ENCODE peak calls at places on chromosomes 12 and 14, in eight cellular contexts. E, R, C, F, V, I, G and Y are unnamed samples.
A peak's percentile ranks its signal among the peaks of the same experiment; 100 is the strongest.

GRCh38 chr12:57984629-57985151 is 43.3 kb downstream of the ATP23 start:
- DNase-seq in I (no peak), E (no peak), V (no peak), G (no peak), R (no peak), F (no peak), C (no peak), Y (no peak)

GRCh38 chr12:103840881-103841689 is at the start of gene NT5DC3:
- DNase-seq in E (peak; percentile 89), V (peak; percentile 85), I (peak; percentile 78), F (no peak), C (peak; percentile 85), R (peak; percentile 83), G (peak; percentile 80), Y (peak; percentile 87)

GRCh38 chr12:39692258-39692853 is 72.8 kb upstream of the ABCD2 start:
- DNase-seq in R (no peak), C (no peak), V (no peak), F (no peak), E (peak; percentile 34), I (no peak), G (no peak), Y (no peak)

GRCh38 chr14:72851660-72852059 is 42.2 kb downstream of the DPF3 start:
- DNase-seq in G (no peak), F (no peak), V (no peak), C (no peak), R (no peak), I (no peak), E (no peak), Y (no peak)

GRCh38 chr12:50615534-50616296 is 110.9 kb downstream of the DIP2B start:
- DNase-seq in F (no peak), G (no peak), C (no peak), I (no peak), R (no peak), E (peak; percentile 46), V (no peak), Y (no peak)

GRCh38 chr14:104870368-104871144 is 5.5 kb downstream of the CEP170B start:
- DNase-seq in I (no peak), V (peak; percentile 51), R (peak; percentile 44), E (peak; percentile 20), G (peak; percentile 26), C (peak; percentile 66), F (no peak), Y (peak; percentile 37)

GRCh38 chr12:25904442-25904841 is 54.0 kb upstream of the RASSF8 start:
- DNase-seq in F (no peak), I (no peak), C (no peak), G (no peak), E (peak; percentile 44), R (no peak), V (no peak), Y (no peak)

GRCh38 chr12:9134981-9135628 is 19.4 kb upstream of the A2M start:
- DNase-seq in I (no peak), G (no peak), E (peak; percentile 14), R (no peak), F (no peak), C (no peak), V (peak; percentile 47), Y (no peak)

GRCh38 chr14:95255487-95255886 is 64.2 kb downstream of the CLMN start:
- DNase-seq in R (no peak), C (peak; percentile 36), E (no peak), G (peak; percentile 37), V (peak; percentile 86), I (peak; percentile 58), F (peak; percentile 72), Y (no peak)

GRCh38 chr14:32430326-32430725 is 101.2 kb downstream of the AKAP6 start:
- DNase-seq in E (peak; percentile 85), I (no peak), G (no peak), R (no peak), V (no peak), C (no peak), F (no peak), Y (no peak)

GRCh38 chr12:115697341-115697740 is 580.2 kb downstream of the MED13L start:
- DNase-seq in G (no peak), R (no peak), V (no peak), C (no peak), I (no peak), E (no peak), F (no peak), Y (no peak)

GRCh38 chr12:58529897-58530296 is 390.4 kb downstream of the LRIG3 start:
- DNase-seq in F (no peak), G (no peak), E (peak; percentile 86), C (no peak), R (no peak), I (no peak), V (no peak), Y (no peak)

GRCh38 chr12:4379410-4379809 is at the start of gene FGF23:
- DNase-seq in F (no peak), C (peak; percentile 34), V (no peak), G (no peak), I (peak; percentile 33), R (no peak), E (peak; percentile 10), Y (no peak)

GRCh38 chr14:89241265-89241664 is 175.8 kb downstream of the FOXN3 start:
- DNase-seq in G (no peak), C (no peak), F (no peak), R (no peak), I (no peak), V (no peak), E (no peak), Y (no peak)

GRCh38 chr12:119014368-119014767 is 33.0 kb downstream of the SRRM4 start:
- DNase-seq in G (no peak), E (no peak), V (no peak), C (no peak), F (no peak), R (no peak), I (no peak), Y (no peak)

GRCh38 chr12:53268009-53268636 is at the start of gene ESPL1:
- DNase-seq in E (peak; percentile 71), G (peak; percentile 72), C (peak; percentile 67), V (peak; percentile 80), R (peak; percentile 84), I (peak; percentile 71), F (no peak), Y (peak; percentile 69)

GRCh38 chr14:81435578-81436295 is 35.6 kb upstream of the STON2 start:
- DNase-seq in C (peak; percentile 66), R (peak; percentile 22), F (peak; percentile 49), I (peak; percentile 27), E (peak; percentile 57), G (peak; percentile 65), V (peak; percentile 56), Y (no peak)

GRCh38 chr14:101704140-101704539 is 57.4 kb upstream of the PPP2R5C start:
- DNase-seq in E (no peak), V (no peak), I (no peak), R (no peak), G (no peak), C (no peak), F (no peak), Y (no peak)

GRCh38 chr12:109952160-109952858 is 43.9 kb downstream of the GIT2 start:
- DNase-seq in R (no peak), G (no peak), C (no peak), E (no peak), I (no peak), V (no peak), F (no peak), Y (no peak)

GRCh38 chr12:109951136-109951535 is 45.0 kb downstream of the GIT2 start:
- DNase-seq in V (no peak), G (no peak), F (peak; percentile 97), R (no peak), I (no peak), E (peak; percentile 82), C (no peak), Y (no peak)

GRCh38 chr12:109950625-109951024 is 45.5 kb downstream of the GIT2 start:
- DNase-seq in F (no peak), E (no peak), V (no peak), G (no peak), R (no peak), C (no peak), I (no peak), Y (no peak)

GRCh38 chr12:109952873-109953272 is 43.3 kb downstream of the GIT2 start:
- DNase-seq in V (no peak), I (no peak), C (no peak), F (no peak), G (no peak), E (no peak), R (no peak), Y (no peak)

DNA sequence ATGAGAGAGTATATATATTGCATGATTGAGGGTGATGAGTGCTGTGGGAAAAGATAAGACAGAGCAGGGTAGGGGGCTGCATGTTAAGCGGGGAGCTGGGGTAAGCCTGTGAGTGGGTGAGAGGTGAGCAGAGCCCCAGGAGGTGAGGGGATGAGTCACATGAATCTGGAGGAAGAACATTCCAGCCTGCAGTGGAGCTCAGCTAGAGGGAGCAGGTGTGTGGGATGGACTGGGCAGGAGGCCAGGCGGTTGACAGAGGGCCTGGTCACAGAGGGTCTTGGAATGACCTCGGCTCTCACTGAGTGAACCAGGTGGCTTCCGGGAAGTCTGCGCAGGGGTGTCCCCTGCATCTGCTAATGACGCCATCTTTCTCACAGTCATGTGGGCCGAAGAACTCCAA is 44.4 kb downstream of the GIT2 start:
- DNase-seq in E (peak; percentile 84), R (no peak), F (peak; percentile 81), V (no peak), I (no peak), C (no peak), G (peak; percentile 75), Y (no peak)
- TF ChIP-seq CTCF in E (no peak), R (no peak), F (no peak), V (no peak), I (no peak), C (no peak), G (no peak), Y (no peak)

DNA sequence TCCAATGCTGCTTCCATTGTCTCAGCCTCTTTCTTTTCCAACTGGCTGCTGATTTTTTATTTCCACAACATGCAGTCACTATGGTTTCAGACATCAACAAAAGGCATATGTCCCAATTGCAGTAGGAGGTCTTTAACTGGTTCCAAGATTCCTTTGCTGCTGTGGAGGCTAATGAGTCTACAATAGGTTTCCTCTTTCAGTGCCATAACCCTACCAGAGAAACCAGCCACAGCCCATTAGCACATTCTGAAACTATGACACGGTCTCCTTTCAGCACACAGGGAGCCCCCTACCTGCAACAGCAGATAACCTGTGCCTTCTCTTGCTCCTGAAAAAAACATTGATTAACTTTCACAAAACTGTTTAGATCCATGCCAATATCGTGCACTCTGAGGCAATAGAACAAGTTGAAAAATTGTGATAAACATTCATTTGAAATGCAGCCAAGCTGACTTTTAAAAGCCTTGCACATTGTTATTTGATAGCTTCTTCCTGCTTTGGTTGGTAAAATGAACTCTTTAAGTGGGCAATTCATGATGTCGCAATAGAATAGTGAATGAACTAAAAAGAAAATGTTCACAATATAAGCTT is 32.4 kb downstream of the PLEKHG7 start:
- DNase-seq in C (no peak), R (no peak), I (no peak), F (peak; percentile 82), V (no peak), G (no peak), E (peak; percentile 69), Y (no peak)
- TF ChIP-seq CTCF in C (no peak), R (no peak), I (no peak), F (peak; percentile 44), V (no peak), G (no peak), E (peak; percentile 35), Y (no peak)

GRCh38 chr14:22657861-22658260 is 13.7 kb upstream of the OR6J1 start:
- DNase-seq in F (no peak), V (no peak), G (no peak), I (no peak), R (no peak), E (peak; percentile 52), C (no peak), Y (no peak)
- TF ChIP-seq CTCF in F (peak; percentile 73), V (peak; percentile 33), G (peak; percentile 23), I (no peak), R (no peak), E (peak; percentile 61), C (no peak), Y (no peak)

GRCh38 chr14:90509403-90509802 is 112.6 kb downstream of the CALM1 start:
- DNase-seq in R (no peak), E (peak; percentile 36), C (no peak), F (no peak), V (no peak), G (no peak), I (no peak), Y (no peak)
- TF ChIP-seq CTCF in R (no peak), E (peak; percentile 45), C (no peak), F (no peak), V (no peak), G (no peak), I (no peak), Y (no peak)